ENCODE peak calls at places on chromosomes 13 and 19, in eight cellular contexts. One of them, this sample, is unnamed.

GRCh38 chr19:11025445-11025844 is 63.8 kb upstream of the LDLR start:
- DNase-seq in bronchial epithelial cell: no peak
- DNase-seq in NB4: no peak
- DNase-seq in tibial nerve: peak
- DNase-seq in progenitor cell of endocrine pancreas: no peak
- DNase-seq in foreskin fibroblast: no peak
- DNase-seq in AG04449: no peak
- DNase-seq in fibroblast of lung: no peak
- DNase-seq in this sample: no peak

GRCh38 chr13:111434578-111435159 is 114.2 kb downstream of the TEX29 start:
- DNase-seq in NB4: no peak
- DNase-seq in AG04449: no peak
- DNase-seq in progenitor cell of endocrine pancreas: no peak
- DNase-seq in foreskin fibroblast: no peak
- DNase-seq in tibial nerve: no peak
- DNase-seq in bronchial epithelial cell: no peak
- DNase-seq in fibroblast of lung: no peak
- DNase-seq in this sample: no peak

GRCh38 chr19:11560404-11560988 is 1.5 kb upstream of the ELOF1 start:
- DNase-seq in foreskin fibroblast: peak
- DNase-seq in AG04449: no peak
- DNase-seq in tibial nerve: no peak
- DNase-seq in fibroblast of lung: peak
- DNase-seq in bronchial epithelial cell: peak
- DNase-seq in progenitor cell of endocrine pancreas: peak
- DNase-seq in NB4: peak
- DNase-seq in this sample: peak

GRCh38 chr19:9914001-9914314 is 22.4 kb downstream of the OLFM2 start:
- DNase-seq in progenitor cell of endocrine pancreas: peak
- DNase-seq in foreskin fibroblast: no peak
- DNase-seq in AG04449: no peak
- DNase-seq in bronchial epithelial cell: no peak
- DNase-seq in NB4: no peak
- DNase-seq in fibroblast of lung: no peak
- DNase-seq in tibial nerve: no peak
- DNase-seq in this sample: no peak

GRCh38 chr13:83516781-83517180 is 365.5 kb downstream of the SLITRK1 start:
- DNase-seq in progenitor cell of endocrine pancreas: no peak
- DNase-seq in NB4: no peak
- DNase-seq in tibial nerve: no peak
- DNase-seq in foreskin fibroblast: no peak
- DNase-seq in AG04449: no peak
- DNase-seq in fibroblast of lung: no peak
- DNase-seq in bronchial epithelial cell: no peak
- DNase-seq in this sample: no peak

GRCh38 chr13:96499646-96500045 is 409.7 kb downstream of the HS6ST3 start:
- DNase-seq in foreskin fibroblast: no peak
- DNase-seq in NB4: peak
- DNase-seq in bronchial epithelial cell: no peak
- DNase-seq in tibial nerve: no peak
- DNase-seq in AG04449: no peak
- DNase-seq in progenitor cell of endocrine pancreas: no peak
- DNase-seq in fibroblast of lung: no peak
- DNase-seq in this sample: no peak

GRCh38 chr19:35144600-35145436 is 1.8 kb downstream of the FXYD7 start:
- DNase-seq in fibroblast of lung: no peak
- DNase-seq in tibial nerve: no peak
- DNase-seq in progenitor cell of endocrine pancreas: no peak
- DNase-seq in AG04449: no peak
- DNase-seq in bronchial epithelial cell: peak
- DNase-seq in foreskin fibroblast: no peak
- DNase-seq in NB4: peak
- DNase-seq in this sample: peak

GRCh38 chr13:73777134-73777533 is 357.1 kb downstream of the KLF12 start:
- DNase-seq in NB4: no peak
- DNase-seq in bronchial epithelial cell: no peak
- DNase-seq in fibroblast of lung: no peak
- DNase-seq in foreskin fibroblast: no peak
- DNase-seq in tibial nerve: no peak
- DNase-seq in AG04449: no peak
- DNase-seq in progenitor cell of endocrine pancreas: no peak
- DNase-seq in this sample: no peak

GRCh38 chr19:17002455-17002854 is 24.2 kb downstream of the CPAMD8 start:
- DNase-seq in foreskin fibroblast: no peak
- DNase-seq in NB4: no peak
- DNase-seq in fibroblast of lung: no peak
- DNase-seq in AG04449: no peak
- DNase-seq in bronchial epithelial cell: no peak
- DNase-seq in tibial nerve: no peak
- DNase-seq in progenitor cell of endocrine pancreas: no peak
- DNase-seq in this sample: no peak

GRCh38 chr19:38004505-38005223 is 97.7 kb downstream of the SIPA1L3 start:
- DNase-seq in AG04449: peak
- DNase-seq in tibial nerve: peak
- DNase-seq in foreskin fibroblast: peak
- DNase-seq in progenitor cell of endocrine pancreas: peak
- DNase-seq in fibroblast of lung: peak
- DNase-seq in NB4: peak
- DNase-seq in bronchial epithelial cell: peak
- DNase-seq in this sample: peak

GRCh38 chr13:82634946-82635345 is 1247.3 kb downstream of the SLITRK1 start:
- DNase-seq in bronchial epithelial cell: peak
- DNase-seq in fibroblast of lung: peak
- DNase-seq in foreskin fibroblast: peak
- DNase-seq in tibial nerve: no peak
- DNase-seq in NB4: no peak
- DNase-seq in progenitor cell of endocrine pancreas: no peak
- DNase-seq in AG04449: no peak
- DNase-seq in this sample: no peak

GRCh38 chr13:26759907-26760834 is at the start of gene GPR12:
- DNase-seq in AG04449: no peak
- DNase-seq in NB4: peak
- DNase-seq in progenitor cell of endocrine pancreas: peak
- DNase-seq in tibial nerve: no peak
- DNase-seq in foreskin fibroblast: peak
- DNase-seq in fibroblast of lung: peak
- DNase-seq in bronchial epithelial cell: no peak
- DNase-seq in this sample: peak

GRCh38 chr13:56347014-56347413 is 793.7 kb upstream of the PRR20A start:
- DNase-seq in NB4: no peak
- DNase-seq in AG04449: no peak
- DNase-seq in fibroblast of lung: no peak
- DNase-seq in tibial nerve: no peak
- DNase-seq in foreskin fibroblast: no peak
- DNase-seq in progenitor cell of endocrine pancreas: no peak
- DNase-seq in bronchial epithelial cell: no peak
- DNase-seq in this sample: no peak

GRCh38 chr19:2274937-2275535 is 6.9 kb downstream of the PEAK3 start:
- DNase-seq in progenitor cell of endocrine pancreas: no peak
- DNase-seq in AG04449: no peak
- DNase-seq in NB4: peak
- DNase-seq in tibial nerve: peak
- DNase-seq in fibroblast of lung: peak
- DNase-seq in foreskin fibroblast: peak
- DNase-seq in bronchial epithelial cell: peak
- DNase-seq in this sample: peak

GRCh38 chr13:100875392-100876043 is 200.9 kb upstream of the TMTC4 start:
- DNase-seq in AG04449: peak
- DNase-seq in NB4: peak
- DNase-seq in progenitor cell of endocrine pancreas: no peak
- DNase-seq in fibroblast of lung: peak
- DNase-seq in tibial nerve: no peak
- DNase-seq in foreskin fibroblast: peak
- DNase-seq in bronchial epithelial cell: peak
- DNase-seq in this sample: no peak

GRCh38 chr13:46570273-46570672 is 17.3 kb downstream of the LRCH1 start:
- DNase-seq in bronchial epithelial cell: no peak
- DNase-seq in progenitor cell of endocrine pancreas: no peak
- DNase-seq in AG04449: no peak
- DNase-seq in tibial nerve: no peak
- DNase-seq in foreskin fibroblast: no peak
- DNase-seq in NB4: no peak
- DNase-seq in fibroblast of lung: no peak
- DNase-seq in this sample: no peak

GRCh38 chr13:34863360-34864135 is 78.5 kb upstream of the NBEA start:
- DNase-seq in foreskin fibroblast: peak
- DNase-seq in NB4: peak
- DNase-seq in tibial nerve: no peak
- DNase-seq in progenitor cell of endocrine pancreas: no peak
- DNase-seq in AG04449: peak
- DNase-seq in bronchial epithelial cell: peak
- DNase-seq in fibroblast of lung: peak
- DNase-seq in this sample: no peak

GRCh38 chr13:40247845-40248244 is 418.6 kb downstream of the FOXO1 start:
- DNase-seq in tibial nerve: no peak
- DNase-seq in bronchial epithelial cell: peak
- DNase-seq in foreskin fibroblast: peak
- DNase-seq in NB4: no peak
- DNase-seq in AG04449: no peak
- DNase-seq in fibroblast of lung: peak
- DNase-seq in progenitor cell of endocrine pancreas: no peak
- DNase-seq in this sample: no peak

GRCh38 chr13:48235100-48235813 is 2.3 kb downstream of the ITM2B start:
- DNase-seq in tibial nerve: no peak
- DNase-seq in bronchial epithelial cell: peak
- DNase-seq in NB4: peak
- DNase-seq in progenitor cell of endocrine pancreas: no peak
- DNase-seq in AG04449: no peak
- DNase-seq in foreskin fibroblast: no peak
- DNase-seq in fibroblast of lung: peak
- DNase-seq in this sample: peak

GRCh38 chr19:43658001-43658400 is 12.0 kb downstream of the PLAUR start:
- DNase-seq in fibroblast of lung: no peak
- DNase-seq in AG04449: no peak
- DNase-seq in tibial nerve: no peak
- DNase-seq in progenitor cell of endocrine pancreas: no peak
- DNase-seq in foreskin fibroblast: no peak
- DNase-seq in bronchial epithelial cell: no peak
- DNase-seq in NB4: no peak
- DNase-seq in this sample: no peak

GRCh38 chr19:8004723-8005513 is 523 bp downstream of the ELAVL1 start:
- DNase-seq in NB4: peak
- DNase-seq in AG04449: no peak
- DNase-seq in progenitor cell of endocrine pancreas: no peak
- DNase-seq in tibial nerve: no peak
- DNase-seq in foreskin fibroblast: peak
- DNase-seq in fibroblast of lung: peak
- DNase-seq in bronchial epithelial cell: no peak
- DNase-seq in this sample: peak

GRCh38 chr19:42919757-42920079 is 2.0 kb upstream of the PSG6 start:
- DNase-seq in tibial nerve: no peak
- DNase-seq in progenitor cell of endocrine pancreas: no peak
- DNase-seq in foreskin fibroblast: no peak
- DNase-seq in bronchial epithelial cell: no peak
- DNase-seq in AG04449: no peak
- DNase-seq in NB4: no peak
- DNase-seq in fibroblast of lung: no peak
- DNase-seq in this sample: no peak

GRCh38 chr19:19201697-19202630 is 1.2 kb downstream of the NR2C2AP start:
- DNase-seq in tibial nerve: no peak
- DNase-seq in NB4: no peak
- DNase-seq in bronchial epithelial cell: no peak
- DNase-seq in progenitor cell of endocrine pancreas: no peak
- DNase-seq in AG04449: no peak
- DNase-seq in foreskin fibroblast: no peak
- DNase-seq in fibroblast of lung: no peak
- DNase-seq in this sample: no peak

GRCh38 chr19:47540748-47541147 is 25.9 kb upstream of the NAPA start:
- DNase-seq in NB4: no peak
- DNase-seq in fibroblast of lung: peak
- DNase-seq in foreskin fibroblast: peak
- DNase-seq in progenitor cell of endocrine pancreas: no peak
- DNase-seq in tibial nerve: no peak
- DNase-seq in bronchial epithelial cell: peak
- DNase-seq in AG04449: no peak
- DNase-seq in this sample: no peak
- TF ChIP-seq CTCF in NB4: no peak
- TF ChIP-seq CTCF in fibroblast of lung: peak
- TF ChIP-seq CTCF in foreskin fibroblast: peak
- TF ChIP-seq CTCF in progenitor cell of endocrine pancreas: peak
- TF ChIP-seq CTCF in tibial nerve: no peak
- TF ChIP-seq CTCF in bronchial epithelial cell: peak
- TF ChIP-seq CTCF in AG04449: peak
- TF ChIP-seq CTCF in this sample: no peak

DNA sequence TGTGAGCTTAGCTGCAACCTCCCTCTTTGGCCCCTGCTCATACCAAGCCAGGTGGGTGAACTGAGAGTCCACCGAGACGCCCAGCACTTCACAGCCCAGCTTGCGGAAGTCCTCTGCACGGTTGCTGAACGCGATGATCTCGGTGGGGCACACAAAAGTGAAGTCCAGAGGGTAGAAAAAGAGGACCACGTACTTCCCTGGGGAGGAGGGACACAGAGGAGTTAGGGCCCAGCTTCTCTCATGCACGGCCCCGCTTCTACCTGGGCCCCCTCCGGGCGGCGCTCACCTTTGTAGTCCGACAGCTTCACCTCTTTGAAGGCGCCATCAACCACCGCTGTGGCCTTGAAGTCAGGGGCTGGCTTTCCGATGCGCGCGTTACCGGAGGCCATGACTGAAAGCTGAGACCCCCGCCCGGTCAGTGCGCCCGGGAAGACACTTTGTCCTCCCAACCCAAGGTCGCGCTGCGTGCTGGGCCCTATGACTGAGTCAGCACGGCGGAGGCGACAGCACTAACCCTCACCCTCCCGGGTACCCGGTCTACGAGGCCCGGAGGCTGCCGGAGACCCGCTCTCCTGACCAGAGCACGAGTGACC is 631 bp downstream of the PRDX2 start:
- DNase-seq in tibial nerve: no peak
- DNase-seq in NB4: peak
- DNase-seq in foreskin fibroblast: no peak
- DNase-seq in fibroblast of lung: no peak
- DNase-seq in bronchial epithelial cell: no peak
- DNase-seq in AG04449: no peak
- DNase-seq in progenitor cell of endocrine pancreas: no peak
- DNase-seq in this sample: peak
- TF ChIP-seq CTCF in tibial nerve: no peak
- TF ChIP-seq CTCF in NB4: no peak
- TF ChIP-seq CTCF in foreskin fibroblast: no peak
- TF ChIP-seq CTCF in fibroblast of lung: no peak
- TF ChIP-seq CTCF in bronchial epithelial cell: no peak
- TF ChIP-seq CTCF in AG04449: no peak
- TF ChIP-seq CTCF in progenitor cell of endocrine pancreas: no peak
- TF ChIP-seq CTCF in this sample: no peak

GRCh38 chr13:19852766-19853165 is 10.7 kb downstream of the ZMYM5 start:
- DNase-seq in tibial nerve: no peak
- DNase-seq in NB4: no peak
- DNase-seq in bronchial epithelial cell: no peak
- DNase-seq in progenitor cell of endocrine pancreas: no peak
- DNase-seq in foreskin fibroblast: no peak
- DNase-seq in fibroblast of lung: no peak
- DNase-seq in AG04449: no peak
- DNase-seq in this sample: no peak
- TF ChIP-seq CTCF in tibial nerve: no peak
- TF ChIP-seq CTCF in NB4: no peak
- TF ChIP-seq CTCF in bronchial epithelial cell: no peak
- TF ChIP-seq CTCF in progenitor cell of endocrine pancreas: no peak
- TF ChIP-seq CTCF in foreskin fibroblast: no peak
- TF ChIP-seq CTCF in fibroblast of lung: no peak
- TF ChIP-seq CTCF in AG04449: no peak
- TF ChIP-seq CTCF in this sample: no peak

GRCh38 chr19:14097532-14098151 is 7.1 kb upstream of the SAMD1 start:
- DNase-seq in tibial nerve: no peak
- DNase-seq in fibroblast of lung: no peak
- DNase-seq in progenitor cell of endocrine pancreas: no peak
- DNase-seq in NB4: peak
- DNase-seq in AG04449: no peak
- DNase-seq in bronchial epithelial cell: no peak
- DNase-seq in foreskin fibroblast: no peak
- DNase-seq in this sample: no peak
- TF ChIP-seq CTCF in tibial nerve: no peak
- TF ChIP-seq CTCF in fibroblast of lung: peak
- TF ChIP-seq CTCF in progenitor cell of endocrine pancreas: no peak
- TF ChIP-seq CTCF in NB4: peak
- TF ChIP-seq CTCF in AG04449: no peak
- TF ChIP-seq CTCF in bronchial epithelial cell: peak
- TF ChIP-seq CTCF in foreskin fibroblast: no peak
- TF ChIP-seq CTCF in this sample: no peak